ENCODE peak calls at places on chromosomes 11 and 22, in ten cellular contexts. One of them, this sample, is unnamed.

GRCh38 chr11:102494216-102494615 is 36.3 kb downstream of the MMP7 start:
- DNase-seq in colonic mucosa: peak; percentile 67
- DNase-seq in psoas muscle: no peak
- DNase-seq in GM12865: no peak
- DNase-seq in IMR-90: peak; percentile 51
- DNase-seq in adipocyte: no peak
- DNase-seq in coronary artery: no peak
- DNase-seq in GM12864: no peak
- DNase-seq in MM.1S: no peak
- DNase-seq in K562: no peak
- DNase-seq in this sample: peak; percentile 47

GRCh38 chr11:68528630-68529029 is 68.1 kb downstream of the PPP6R3 start:
- DNase-seq in colonic mucosa: no peak
- DNase-seq in coronary artery: no peak
- DNase-seq in adipocyte: no peak
- DNase-seq in IMR-90: no peak
- DNase-seq in GM12865: no peak
- DNase-seq in K562: no peak
- DNase-seq in GM12864: no peak
- DNase-seq in psoas muscle: no peak
- DNase-seq in MM.1S: no peak
- DNase-seq in this sample: no peak

GRCh38 chr11:131695889-131696429 is 325.5 kb downstream of the NTM start:
- DNase-seq in GM12865: no peak
- DNase-seq in MM.1S: no peak
- DNase-seq in GM12864: no peak
- DNase-seq in adipocyte: no peak
- DNase-seq in colonic mucosa: peak; percentile 3
- DNase-seq in IMR-90: peak; percentile 5
- DNase-seq in coronary artery: no peak
- DNase-seq in K562: no peak
- DNase-seq in psoas muscle: no peak
- DNase-seq in this sample: no peak

GRCh38 chr22:32476286-32476685 is 1.7 kb downstream of the FBXO7 start:
- DNase-seq in GM12864: no peak
- DNase-seq in MM.1S: peak; percentile 55
- DNase-seq in IMR-90: no peak
- DNase-seq in colonic mucosa: no peak
- DNase-seq in coronary artery: no peak
- DNase-seq in psoas muscle: no peak
- DNase-seq in GM12865: peak; percentile 47
- DNase-seq in K562: no peak
- DNase-seq in adipocyte: peak; percentile 24
- DNase-seq in this sample: no peak

GRCh38 chr11:74092425-74092824 is 78.4 kb downstream of the C2CD3 start:
- DNase-seq in IMR-90: no peak
- DNase-seq in MM.1S: no peak
- DNase-seq in psoas muscle: no peak
- DNase-seq in adipocyte: no peak
- DNase-seq in GM12864: no peak
- DNase-seq in colonic mucosa: no peak
- DNase-seq in K562: no peak
- DNase-seq in coronary artery: no peak
- DNase-seq in GM12865: no peak
- DNase-seq in this sample: no peak

GRCh38 chr11:5575159-5575558 is 5.5 kb upstream of the OR52B6 start:
- DNase-seq in coronary artery: no peak
- DNase-seq in IMR-90: no peak
- DNase-seq in GM12864: no peak
- DNase-seq in GM12865: no peak
- DNase-seq in colonic mucosa: no peak
- DNase-seq in K562: no peak
- DNase-seq in MM.1S: no peak
- DNase-seq in adipocyte: no peak
- DNase-seq in psoas muscle: no peak
- DNase-seq in this sample: no peak

GRCh38 chr11:10605941-10606381 is 37.5 kb upstream of the LYVE1 start:
- DNase-seq in IMR-90: peak; percentile 87
- DNase-seq in GM12864: no peak
- DNase-seq in adipocyte: peak; percentile 95
- DNase-seq in colonic mucosa: peak; percentile 34
- DNase-seq in psoas muscle: peak; percentile 68
- DNase-seq in MM.1S: no peak
- DNase-seq in GM12865: no peak
- DNase-seq in K562: no peak
- DNase-seq in coronary artery: no peak
- DNase-seq in this sample: peak; percentile 87

GRCh38 chr22:17867160-17867785 is 93.0 kb upstream of the BID start:
- DNase-seq in adipocyte: no peak
- DNase-seq in IMR-90: no peak
- DNase-seq in GM12864: no peak
- DNase-seq in K562: peak; percentile 49
- DNase-seq in MM.1S: no peak
- DNase-seq in colonic mucosa: peak; percentile 86
- DNase-seq in psoas muscle: peak; percentile 77
- DNase-seq in coronary artery: no peak
- DNase-seq in GM12865: no peak
- DNase-seq in this sample: no peak

GRCh38 chr22:37804502-37804885 is 3.2 kb upstream of the GCAT start:
- DNase-seq in MM.1S: no peak
- DNase-seq in GM12864: no peak
- DNase-seq in adipocyte: peak; percentile 22
- DNase-seq in coronary artery: no peak
- DNase-seq in GM12865: no peak
- DNase-seq in psoas muscle: no peak
- DNase-seq in K562: no peak
- DNase-seq in IMR-90: no peak
- DNase-seq in colonic mucosa: peak; percentile 36
- DNase-seq in this sample: no peak

GRCh38 chr11:27040302-27041115 is at the start of gene BBOX1:
- DNase-seq in MM.1S: no peak
- DNase-seq in psoas muscle: no peak
- DNase-seq in K562: no peak
- DNase-seq in colonic mucosa: no peak
- DNase-seq in coronary artery: no peak
- DNase-seq in GM12864: no peak
- DNase-seq in GM12865: no peak
- DNase-seq in IMR-90: no peak
- DNase-seq in adipocyte: peak; percentile 8
- DNase-seq in this sample: no peak

GRCh38 chr22:47396105-47396504 is 633.7 kb downstream of the TBC1D22A start:
- DNase-seq in GM12864: no peak
- DNase-seq in IMR-90: no peak
- DNase-seq in K562: no peak
- DNase-seq in adipocyte: no peak
- DNase-seq in coronary artery: no peak
- DNase-seq in GM12865: no peak
- DNase-seq in psoas muscle: no peak
- DNase-seq in colonic mucosa: no peak
- DNase-seq in MM.1S: no peak
- DNase-seq in this sample: no peak

GRCh38 chr22:20211997-20212753 is 55.9 kb downstream of the RTN4R start:
- DNase-seq in GM12864: no peak
- DNase-seq in K562: peak; percentile 99
- DNase-seq in colonic mucosa: no peak
- DNase-seq in IMR-90: peak; percentile 7
- DNase-seq in GM12865: no peak
- DNase-seq in coronary artery: no peak
- DNase-seq in psoas muscle: peak; percentile 65
- DNase-seq in MM.1S: peak; percentile 14
- DNase-seq in adipocyte: no peak
- DNase-seq in this sample: no peak

GRCh38 chr11:36292311-36292722 is 3.1 kb upstream of the COMMD9 start:
- DNase-seq in K562: peak; percentile 42
- DNase-seq in coronary artery: no peak
- DNase-seq in MM.1S: peak; percentile 61
- DNase-seq in adipocyte: peak; percentile 78
- DNase-seq in GM12864: peak; percentile 22
- DNase-seq in colonic mucosa: no peak
- DNase-seq in GM12865: peak; percentile 69
- DNase-seq in IMR-90: peak; percentile 47
- DNase-seq in psoas muscle: no peak
- DNase-seq in this sample: no peak

GRCh38 chr22:19853879-19854777 is 546 bp downstream of the GNB1L start:
- DNase-seq in adipocyte: no peak
- DNase-seq in psoas muscle: no peak
- DNase-seq in GM12865: peak; percentile 31
- DNase-seq in K562: peak; percentile 77
- DNase-seq in MM.1S: peak; percentile 22
- DNase-seq in IMR-90: no peak
- DNase-seq in GM12864: no peak
- DNase-seq in colonic mucosa: peak; percentile 30
- DNase-seq in coronary artery: no peak
- DNase-seq in this sample: no peak

GRCh38 chr11:48105096-48105990 is 111.3 kb upstream of the OR4B1 start:
- DNase-seq in IMR-90: no peak
- DNase-seq in psoas muscle: no peak
- DNase-seq in GM12864: no peak
- DNase-seq in MM.1S: no peak
- DNase-seq in coronary artery: peak; percentile 49
- DNase-seq in GM12865: no peak
- DNase-seq in colonic mucosa: no peak
- DNase-seq in adipocyte: no peak
- DNase-seq in K562: no peak
- DNase-seq in this sample: no peak
- H3K4me3 ChIP-seq in IMR-90: no peak overlapping the region
- H3K4me3 ChIP-seq in psoas muscle: no peak overlapping the region
- H3K4me3 ChIP-seq in GM12864: no peak overlapping the region
- H3K4me3 ChIP-seq in MM.1S: no peak overlapping the region
- H3K4me3 ChIP-seq in coronary artery: no peak overlapping the region
- H3K4me3 ChIP-seq in GM12865: no peak overlapping the region
- H3K4me3 ChIP-seq in colonic mucosa: no peak overlapping the region
- H3K4me3 ChIP-seq in adipocyte: no peak overlapping the region
- H3K4me3 ChIP-seq in K562: no peak overlapping the region
- H3K4me3 ChIP-seq in this sample: no peak overlapping the region

GRCh38 chr11:96215826-96216225 is 127.2 kb downstream of the MAML2 start:
- DNase-seq in GM12865: no peak
- DNase-seq in GM12864: no peak
- DNase-seq in colonic mucosa: no peak
- DNase-seq in IMR-90: no peak
- DNase-seq in K562: no peak
- DNase-seq in adipocyte: no peak
- DNase-seq in coronary artery: no peak
- DNase-seq in psoas muscle: no peak
- DNase-seq in MM.1S: peak; percentile 20
- DNase-seq in this sample: no peak
- H3K4me3 ChIP-seq in GM12865: no peak overlapping the region
- H3K4me3 ChIP-seq in GM12864: no peak overlapping the region
- H3K4me3 ChIP-seq in colonic mucosa: no peak overlapping the region
- H3K4me3 ChIP-seq in IMR-90: no peak overlapping the region
- H3K4me3 ChIP-seq in K562: no peak overlapping the region
- H3K4me3 ChIP-seq in adipocyte: no peak overlapping the region
- H3K4me3 ChIP-seq in coronary artery: no peak overlapping the region
- H3K4me3 ChIP-seq in psoas muscle: no peak overlapping the region
- H3K4me3 ChIP-seq in MM.1S: peak overlapping the region; percentile 0
- H3K4me3 ChIP-seq in this sample: no peak overlapping the region

GRCh38 chr11:32438346-32438882 is 3.1 kb upstream of the WT1 start:
- DNase-seq in coronary artery: no peak
- DNase-seq in IMR-90: no peak
- DNase-seq in adipocyte: no peak
- DNase-seq in GM12865: no peak
- DNase-seq in psoas muscle: no peak
- DNase-seq in colonic mucosa: no peak
- DNase-seq in K562: no peak
- DNase-seq in MM.1S: no peak
- DNase-seq in GM12864: no peak
- DNase-seq in this sample: no peak

GRCh38 chr11:32440920-32441319 is 5.6 kb upstream of the WT1 start:
- DNase-seq in GM12865: no peak
- DNase-seq in K562: no peak
- DNase-seq in MM.1S: no peak
- DNase-seq in colonic mucosa: no peak
- DNase-seq in GM12864: no peak
- DNase-seq in coronary artery: no peak
- DNase-seq in psoas muscle: no peak
- DNase-seq in IMR-90: no peak
- DNase-seq in adipocyte: no peak
- DNase-seq in this sample: no peak

GRCh38 chr11:32438883-32439487 is 3.6 kb upstream of the WT1 start:
- DNase-seq in MM.1S: no peak
- DNase-seq in colonic mucosa: no peak
- DNase-seq in K562: no peak
- DNase-seq in coronary artery: no peak
- DNase-seq in GM12865: no peak
- DNase-seq in IMR-90: no peak
- DNase-seq in adipocyte: no peak
- DNase-seq in psoas muscle: no peak
- DNase-seq in GM12864: no peak
- DNase-seq in this sample: no peak

GRCh38 chr11:32440372-32440888 is 5.1 kb upstream of the WT1 start:
- DNase-seq in coronary artery: no peak
- DNase-seq in GM12865: no peak
- DNase-seq in K562: no peak
- DNase-seq in adipocyte: no peak
- DNase-seq in GM12864: no peak
- DNase-seq in IMR-90: no peak
- DNase-seq in MM.1S: no peak
- DNase-seq in psoas muscle: no peak
- DNase-seq in colonic mucosa: no peak
- DNase-seq in this sample: no peak

GRCh38 chr11:32439488-32440210 is 4.3 kb upstream of the WT1 start:
- DNase-seq in psoas muscle: no peak
- DNase-seq in GM12865: no peak
- DNase-seq in IMR-90: no peak
- DNase-seq in colonic mucosa: no peak
- DNase-seq in K562: no peak
- DNase-seq in coronary artery: no peak
- DNase-seq in adipocyte: no peak
- DNase-seq in GM12864: no peak
- DNase-seq in MM.1S: no peak
- DNase-seq in this sample: no peak
- H3K4me3 ChIP-seq in psoas muscle: no peak overlapping the region
- H3K4me3 ChIP-seq in GM12865: no peak overlapping the region
- H3K4me3 ChIP-seq in IMR-90: no peak overlapping the region
- H3K4me3 ChIP-seq in colonic mucosa: no peak overlapping the region
- H3K4me3 ChIP-seq in K562: no peak overlapping the region
- H3K4me3 ChIP-seq in coronary artery: peak overlapping the region; percentile 41
- H3K4me3 ChIP-seq in adipocyte: no peak overlapping the region
- H3K4me3 ChIP-seq in GM12864: no peak overlapping the region
- H3K4me3 ChIP-seq in MM.1S: no peak overlapping the region
- H3K4me3 ChIP-seq in this sample: no peak overlapping the region

DNA sequence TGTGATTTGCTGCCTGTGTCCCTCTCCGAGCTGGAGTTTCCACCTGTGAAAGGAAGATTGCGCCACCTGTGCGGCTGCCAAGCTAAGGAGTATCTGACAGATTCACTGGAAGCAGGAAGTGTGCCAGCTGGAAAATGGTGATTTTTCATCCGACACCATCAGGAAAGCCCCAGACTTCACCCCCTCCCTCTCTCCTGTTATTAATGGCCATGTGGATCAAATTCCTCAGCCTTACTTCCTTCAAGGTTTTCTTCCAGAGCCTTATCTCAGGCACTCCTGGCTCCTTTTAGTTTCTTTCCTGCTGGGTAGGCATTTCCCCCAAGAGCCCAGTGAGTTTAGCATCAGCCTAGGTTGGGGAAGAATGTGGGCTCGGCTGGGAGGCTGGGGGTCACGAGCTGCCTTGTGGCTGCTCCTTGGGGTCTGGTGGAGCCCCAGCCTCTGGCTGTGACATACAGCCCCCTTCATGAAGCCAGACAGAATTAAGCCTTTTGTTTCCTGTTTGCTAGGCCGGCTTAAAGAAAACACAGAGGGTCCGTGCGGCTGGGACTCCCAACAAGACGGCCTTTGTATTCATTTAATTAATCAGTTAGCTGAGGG is 37.1 kb downstream of the PKNOX2 start:
- DNase-seq in K562: no peak
- DNase-seq in coronary artery: no peak
- DNase-seq in psoas muscle: peak; percentile 65
- DNase-seq in IMR-90: peak; percentile 7
- DNase-seq in GM12865: no peak
- DNase-seq in GM12864: no peak
- DNase-seq in MM.1S: no peak
- DNase-seq in adipocyte: no peak
- DNase-seq in colonic mucosa: no peak
- DNase-seq in this sample: no peak
- H3K4me3 ChIP-seq in K562: no peak overlapping the region
- H3K4me3 ChIP-seq in coronary artery: no peak overlapping the region
- H3K4me3 ChIP-seq in psoas muscle: no peak overlapping the region
- H3K4me3 ChIP-seq in IMR-90: no peak overlapping the region
- H3K4me3 ChIP-seq in GM12865: no peak overlapping the region
- H3K4me3 ChIP-seq in GM12864: no peak overlapping the region
- H3K4me3 ChIP-seq in MM.1S: no peak overlapping the region
- H3K4me3 ChIP-seq in adipocyte: no peak overlapping the region
- H3K4me3 ChIP-seq in colonic mucosa: no peak overlapping the region
- H3K4me3 ChIP-seq in this sample: no peak overlapping the region

This sample was measured in skeletal muscle cell.